ENCODE peak calls at places on chromosomes 16 and 17, in six cellular contexts. C is prostate gland, I is A549, W is bronchial epithelial cell, P is WERI-Rb-1, H is foreskin fibroblast. Q is an unnamed sample.

GRCh38 chr16:23064642-23065041 is 84.6 kb downstream of the USP31 start:
- DNase-seq in C (no peak), H (no peak), W (no peak), P (no peak), I (no peak), Q (peak)

GRCh38 chr17:40124279-40125141 is 2.7 kb downstream of the MSL1 start:
- DNase-seq in I (no peak), P (no peak), C (no peak), W (no peak), H (peak), Q (peak)

GRCh38 chr16:68676113-68676860 is 31.2 kb downstream of the CDH3 start:
- DNase-seq in C (no peak), P (no peak), W (no peak), I (no peak), H (no peak), Q (no peak)

GRCh38 chr17:16122697-16123434 is 92.5 kb downstream of the NCOR1 start:
- DNase-seq in H (no peak), C (no peak), P (no peak), W (peak), I (no peak), Q (peak)

GRCh38 chr16:27405546-27406451 is 3.8 kb downstream of the IL21R start:
- DNase-seq in H (peak), I (no peak), P (no peak), C (no peak), W (no peak), Q (peak)

GRCh38 chr17:66283296-66283934 is 19.0 kb upstream of the PRKCA start:
- DNase-seq in C (no peak), P (no peak), W (no peak), I (no peak), H (no peak), Q (no peak)

GRCh38 chr17:60863892-60864673 is 186.4 kb downstream of the BCAS3 start:
- DNase-seq in P (no peak), C (no peak), I (no peak), W (no peak), H (peak), Q (peak)

GRCh38 chr16:85523602-85524364 is 89.3 kb upstream of the GSE1 start:
- DNase-seq in I (no peak), W (no peak), H (peak), P (no peak), C (no peak), Q (peak)

GRCh38 chr17:56593741-56594527 is 435 bp downstream of the NOG start:
- DNase-seq in W (peak), I (peak), P (peak), H (peak), C (peak), Q (peak)

DNA sequence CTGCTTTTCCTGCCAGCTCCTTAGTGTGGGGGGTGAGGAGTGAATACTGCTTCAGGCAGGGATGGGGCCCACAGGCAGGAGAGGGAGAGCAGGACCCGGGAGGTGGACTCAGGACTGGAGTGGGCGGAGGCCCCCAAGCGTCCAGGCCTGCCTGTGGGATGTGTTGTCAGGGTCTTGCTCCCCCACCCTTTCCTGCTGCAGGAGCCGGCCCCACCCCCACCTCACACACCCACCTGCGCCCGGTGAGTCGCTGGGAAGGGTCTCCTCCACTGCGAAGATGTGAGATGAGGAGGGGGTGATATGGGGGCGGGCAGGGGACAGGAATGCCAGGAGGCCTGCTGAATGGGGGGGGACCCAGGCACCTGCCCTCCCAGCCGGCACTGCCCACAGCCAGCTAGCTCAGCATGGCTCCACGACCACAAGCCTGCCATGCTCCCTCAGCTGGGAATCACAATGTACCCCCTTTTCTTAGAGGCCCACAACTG is 1.1 kb downstream of the FAM171A2 start:
- DNase-seq in W (no peak), P (peak), C (no peak), H (no peak), I (no peak), Q (no peak)
- H3K4me3 ChIP-seq in W (no peak), P (peak), C (no peak), H (peak), I (peak), Q (peak)

GRCh38 chr16:86618431-86619262 is 40.3 kb downstream of the FOXL1 start:
- DNase-seq in P (no peak), W (no peak), C (no peak), H (peak), I (peak), Q (peak)
- H3K4me3 ChIP-seq in P (no peak), W (no peak), C (no peak), H (peak), I (peak), Q (peak)

DNA sequence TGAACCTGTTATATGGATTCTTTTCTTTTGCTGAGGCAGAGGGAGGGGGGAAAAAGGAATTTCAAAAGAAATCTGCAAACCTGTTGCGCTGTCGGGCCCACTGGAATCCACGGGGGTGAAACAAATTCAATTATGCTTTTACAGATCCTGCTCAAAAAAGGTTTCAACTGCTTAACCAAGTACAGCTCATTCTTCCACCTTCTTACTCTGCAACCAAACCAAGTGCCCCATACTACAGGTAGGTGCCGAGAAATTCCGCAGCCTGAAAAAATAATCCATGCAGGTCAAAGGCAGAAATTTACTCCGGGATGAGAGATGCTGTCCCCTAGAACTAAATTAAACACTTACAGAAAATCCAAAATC is 416 bp downstream of the RNF43 start:
- DNase-seq in I (no peak), P (no peak), H (no peak), C (no peak), W (no peak), Q (no peak)
- H3K4me3 ChIP-seq in I (peak), P (peak), H (no peak), C (peak), W (peak), Q (no peak)

GRCh38 chr17:49915670-49916069 is 53.3 kb upstream of the DLX4 start:
- DNase-seq in I (no peak), C (no peak), H (no peak), W (no peak), P (no peak), Q (no peak)

GRCh38 chr17:49914096-49914490 is 54.9 kb upstream of the DLX4 start:
- DNase-seq in I (no peak), C (no peak), W (no peak), H (no peak), P (peak), Q (no peak)

GRCh38 chr17:49914664-49915063 is 54.3 kb upstream of the DLX4 start:
- DNase-seq in W (no peak), C (no peak), H (no peak), P (peak), I (no peak), Q (no peak)

GRCh38 chr17:49915260-49915659 is 53.7 kb upstream of the DLX4 start:
- DNase-seq in C (no peak), W (no peak), I (no peak), P (no peak), H (no peak), Q (no peak)

GRCh38 chr17:49913226-49914095 is 55.5 kb upstream of the DLX4 start:
- DNase-seq in I (peak), W (peak), C (no peak), P (no peak), H (no peak), Q (peak)
- H3K4me3 ChIP-seq in I (no peak), W (no peak), C (no peak), P (no peak), H (no peak), Q (no peak)

GRCh38 chr16:47459603-47460002 is 1.3 kb downstream of the ITFG1 start:
- DNase-seq in C (no peak), W (no peak), I (no peak), H (no peak), P (no peak), Q (no peak)
- H3K4me3 ChIP-seq in C (no peak), W (no peak), I (peak), H (peak), P (no peak), Q (no peak)

Q was measured in cardiac fibroblast.